ENCODE peak calls at places on chromosomes 6 and 20, in six cellular contexts. One of them, this sample, is unnamed.

GRCh38 chr20:31690124-31690666 is 32.5 kb downstream of the BCL2L1 start:
- DNase-seq in psoas muscle: no peak
- DNase-seq in AML-193: no peak
- DNase-seq in activated T-helper 1 cell treated with Interleukin-2 at 50 U/mL for 16 hours: no peak
- DNase-seq in IMR-90: no peak
- DNase-seq in HS-5: no peak
- DNase-seq in this sample: no peak

GRCh38 chr20:49037962-49038387 is 8.1 kb upstream of the CSE1L start:
- DNase-seq in psoas muscle: no peak
- DNase-seq in AML-193: peak
- DNase-seq in activated T-helper 1 cell treated with Interleukin-2 at 50 U/mL for 16 hours: no peak
- DNase-seq in IMR-90: peak
- DNase-seq in HS-5: no peak
- DNase-seq in this sample: peak

GRCh38 chr20:8326196-8326595 is 194.1 kb downstream of the PLCB1 start:
- DNase-seq in psoas muscle: no peak
- DNase-seq in AML-193: no peak
- DNase-seq in activated T-helper 1 cell treated with Interleukin-2 at 50 U/mL for 16 hours: no peak
- DNase-seq in IMR-90: no peak
- DNase-seq in HS-5: no peak
- DNase-seq in this sample: no peak

GRCh38 chr20:39057143-39057542 is 95.0 kb downstream of the DHX35 start:
- DNase-seq in psoas muscle: no peak
- DNase-seq in AML-193: no peak
- DNase-seq in activated T-helper 1 cell treated with Interleukin-2 at 50 U/mL for 16 hours: no peak
- DNase-seq in IMR-90: no peak
- DNase-seq in HS-5: no peak
- DNase-seq in this sample: no peak

GRCh38 chr20:22905667-22906066 is 129.4 kb upstream of the SSTR4 start:
- DNase-seq in psoas muscle: peak
- DNase-seq in AML-193: no peak
- DNase-seq in activated T-helper 1 cell treated with Interleukin-2 at 50 U/mL for 16 hours: no peak
- DNase-seq in IMR-90: no peak
- DNase-seq in HS-5: no peak
- DNase-seq in this sample: no peak

GRCh38 chr20:50379991-50380696 is 130.0 kb upstream of the PTPN1 start:
- DNase-seq in psoas muscle: no peak
- DNase-seq in AML-193: no peak
- DNase-seq in activated T-helper 1 cell treated with Interleukin-2 at 50 U/mL for 16 hours: no peak
- DNase-seq in IMR-90: no peak
- DNase-seq in HS-5: no peak
- DNase-seq in this sample: no peak

GRCh38 chr20:62040933-62041332 is 24.7 kb downstream of the TAF4 start:
- DNase-seq in psoas muscle: no peak
- DNase-seq in AML-193: no peak
- DNase-seq in activated T-helper 1 cell treated with Interleukin-2 at 50 U/mL for 16 hours: no peak
- DNase-seq in IMR-90: no peak
- DNase-seq in HS-5: no peak
- DNase-seq in this sample: no peak

GRCh38 chr6:138278326-138278725 is 60.0 kb upstream of the PBOV1 start:
- DNase-seq in psoas muscle: no peak
- DNase-seq in AML-193: no peak
- DNase-seq in activated T-helper 1 cell treated with Interleukin-2 at 50 U/mL for 16 hours: no peak
- DNase-seq in IMR-90: peak
- DNase-seq in HS-5: no peak
- DNase-seq in this sample: peak

GRCh38 chr6:95866732-95867131 is 149.0 kb upstream of the FUT9 start:
- DNase-seq in psoas muscle: no peak
- DNase-seq in AML-193: no peak
- DNase-seq in activated T-helper 1 cell treated with Interleukin-2 at 50 U/mL for 16 hours: no peak
- DNase-seq in IMR-90: no peak
- DNase-seq in HS-5: no peak
- DNase-seq in this sample: peak

GRCh38 chr6:7234547-7234946 is 78.5 kb downstream of the SSR1 start:
- DNase-seq in psoas muscle: no peak
- DNase-seq in AML-193: no peak
- DNase-seq in activated T-helper 1 cell treated with Interleukin-2 at 50 U/mL for 16 hours: no peak
- DNase-seq in IMR-90: peak
- DNase-seq in HS-5: no peak
- DNase-seq in this sample: no peak

GRCh38 chr6:111683749-111684267 is 78.1 kb upstream of the TRAF3IP2 start:
- DNase-seq in psoas muscle: peak
- DNase-seq in AML-193: no peak
- DNase-seq in activated T-helper 1 cell treated with Interleukin-2 at 50 U/mL for 16 hours: no peak
- DNase-seq in IMR-90: peak
- DNase-seq in HS-5: peak
- DNase-seq in this sample: no peak

GRCh38 chr20:32501709-32502108 is 83.4 kb downstream of the NOL4L start:
- DNase-seq in psoas muscle: no peak
- DNase-seq in AML-193: no peak
- DNase-seq in activated T-helper 1 cell treated with Interleukin-2 at 50 U/mL for 16 hours: no peak
- DNase-seq in IMR-90: peak
- DNase-seq in HS-5: peak
- DNase-seq in this sample: no peak

GRCh38 chr20:43914286-43914685 is 366 bp upstream of the TOX2 start:
- DNase-seq in psoas muscle: no peak
- DNase-seq in AML-193: no peak
- DNase-seq in activated T-helper 1 cell treated with Interleukin-2 at 50 U/mL for 16 hours: no peak
- DNase-seq in IMR-90: no peak
- DNase-seq in HS-5: no peak
- DNase-seq in this sample: no peak

GRCh38 chr6:45966797-45967196 is 48.9 kb downstream of the CLIC5 start:
- DNase-seq in psoas muscle: no peak
- DNase-seq in AML-193: no peak
- DNase-seq in activated T-helper 1 cell treated with Interleukin-2 at 50 U/mL for 16 hours: no peak
- DNase-seq in IMR-90: no peak
- DNase-seq in HS-5: no peak
- DNase-seq in this sample: no peak